ENCODE peak calls at places on chromosomes 2 and 18, in seven cellular contexts. Z is fibroblast of pulmonary artery, K is thoracic aorta, D is epithelial cell of esophagus, W is heart left ventricle, V is fibroblast of the aortic adventitia, H is lower lobe of right lung. S is an unnamed sample.

GRCh38 chr2:173311844-173312606 is 42.6 kb upstream of the CDCA7 start:
- DNase-seq in Z (no peak), K (no peak), D (no peak), W (no peak), V (no peak), H (no peak), S (no peak)

GRCh38 chr18:37391698-37392548 is 173.7 kb downstream of the CELF4 start:
- DNase-seq in Z (no peak), K (no peak), D (no peak), W (no peak), V (no peak), H (no peak), S (no peak)

GRCh38 chr2:101473911-101474751 is 781 bp downstream of the RFX8 start:
- DNase-seq in Z (peak; percentile 45), K (no peak), D (peak; percentile 16), W (peak; percentile 76), V (peak; percentile 42), H (peak; percentile 53), S (no peak)

GRCh38 chr2:28449489-28450395 is 46.1 kb upstream of the PLB1 start:
- DNase-seq in Z (peak; percentile 41), K (no peak), D (peak; percentile 81), W (no peak), V (peak; percentile 31), H (no peak), S (no peak)

GRCh38 chr18:59208602-59209001 is 11.4 kb upstream of the GRP start:
- DNase-seq in Z (no peak), K (no peak), D (peak; percentile 70), W (no peak), V (no peak), H (no peak), S (no peak)

GRCh38 chr2:231182500-231182899 is 15.9 kb upstream of the ARMC9 start:
- DNase-seq in Z (no peak), K (no peak), D (no peak), W (no peak), V (no peak), H (no peak), S (no peak)

GRCh38 chr18:22710628-22711380 is 222.3 kb upstream of the RBBP8 start:
- DNase-seq in Z (peak; percentile 66), K (peak; percentile 23), D (peak; percentile 88), W (peak; percentile 61), V (peak; percentile 71), H (no peak), S (no peak)

GRCh38 chr2:217215877-217216276 is 356.0 kb upstream of the TNP1 start:
- DNase-seq in Z (no peak), K (no peak), D (peak; percentile 47), W (no peak), V (no peak), H (no peak), S (no peak)

GRCh38 chr2:70685771-70686171 is 82.2 kb downstream of the ADD2 start:
- DNase-seq in Z (no peak), K (no peak), D (no peak), W (no peak), V (no peak), H (no peak), S (no peak)

GRCh38 chr2:115483631-115484030 is 1041.2 kb downstream of the DPP10 start:
- DNase-seq in Z (no peak), K (no peak), D (no peak), W (no peak), V (no peak), H (no peak), S (no peak)

GRCh38 chr2:137846993-137847392 is 117.3 kb upstream of the HNMT start:
- DNase-seq in Z (no peak), K (no peak), D (peak; percentile 73), W (no peak), V (no peak), H (no peak), S (no peak)

GRCh38 chr2:225355788-225356187 is 43.7 kb upstream of the NYAP2 start:
- DNase-seq in Z (no peak), K (no peak), D (no peak), W (no peak), V (no peak), H (no peak), S (no peak)

GRCh38 chr2:231198291-231199173 is at the start of gene ARMC9:
- DNase-seq in Z (peak; percentile 57), K (no peak), D (peak; percentile 78), W (peak; percentile 80), V (peak; percentile 51), H (peak; percentile 85), S (peak; percentile 36)

GRCh38 chr18:32011193-32011592 is 7.4 kb upstream of the RNF125 start:
- DNase-seq in Z (no peak), K (no peak), D (no peak), W (no peak), V (no peak), H (no peak), S (no peak)

GRCh38 chr2:99403084-99403483 is 65.9 kb downstream of the EIF5B start:
- DNase-seq in Z (no peak), K (no peak), D (peak; percentile 12), W (no peak), V (no peak), H (no peak), S (no peak)

GRCh38 chr2:64276417-64277095 is 132.3 kb upstream of the PELI1 start:
- DNase-seq in Z (peak; percentile 58), K (no peak), D (peak; percentile 68), W (no peak), V (peak; percentile 31), H (no peak), S (no peak)

GRCh38 chr2:48589170-48589767 is 28.4 kb upstream of the GTF2A1L start:
- DNase-seq in Z (peak; percentile 72), K (no peak), D (peak; percentile 40), W (peak; percentile 18), V (peak; percentile 70), H (no peak), S (no peak)

GRCh38 chr2:164896634-164897033 is 55.0 kb upstream of the COBLL1 start:
- DNase-seq in Z (peak; percentile 60), K (no peak), D (peak; percentile 86), W (no peak), V (peak; percentile 59), H (no peak), S (no peak)

GRCh38 chr2:158381205-158381604 is 75.3 kb downstream of the CCDC148 start:
- DNase-seq in Z (no peak), K (no peak), D (no peak), W (no peak), V (no peak), H (no peak), S (no peak)

GRCh38 chr2:20519309-20519708 is 72.4 kb downstream of the RHOB start:
- DNase-seq in Z (no peak), K (no peak), D (no peak), W (no peak), V (no peak), H (no peak), S (no peak)

GRCh38 chr18:56148373-56148772 is 490.0 kb downstream of the TXNL1 start:
- DNase-seq in Z (peak; percentile 35), K (no peak), D (peak; percentile 80), W (no peak), V (peak; percentile 77), H (no peak), S (no peak)

GRCh38 chr2:45849491-45850283 is 198.2 kb downstream of the PRKCE start:
- DNase-seq in Z (peak; percentile 66), K (no peak), D (peak; percentile 88), W (no peak), V (peak; percentile 88), H (no peak), S (no peak)

GRCh38 chr2:182586426-182586825 is 129.6 kb upstream of the DNAJC10 start:
- DNase-seq in Z (no peak), K (no peak), D (no peak), W (no peak), V (no peak), H (no peak), S (no peak)

DNA sequence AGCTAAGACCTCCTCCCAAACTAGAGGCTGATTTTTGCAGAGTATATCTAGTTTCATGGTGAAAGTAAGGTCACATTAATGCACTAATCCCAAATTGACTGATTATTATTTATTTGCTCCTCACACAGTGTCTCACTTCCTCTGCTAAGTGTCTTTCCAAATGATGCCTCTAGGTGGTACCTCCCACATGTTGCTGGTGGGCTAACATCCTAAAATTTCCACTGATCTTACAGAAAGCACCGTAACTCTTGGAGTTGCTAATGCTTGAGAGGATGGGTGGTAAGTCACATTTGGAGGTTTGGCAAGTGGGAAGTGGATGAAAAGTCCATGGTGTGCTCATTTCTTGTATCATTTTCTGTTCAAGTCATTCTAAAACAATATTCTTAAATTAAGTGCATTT is 428.7 kb upstream of the GYPC start:
- DNase-seq in Z (no peak), K (no peak), D (no peak), W (no peak), V (no peak), H (no peak), S (no peak)
- H3K4me3 ChIP-seq in Z (no peak overlapping the region), K (no peak overlapping the region), D (no peak overlapping the region), W (no peak overlapping the region), V (no peak overlapping the region), H (no peak overlapping the region), S (no peak overlapping the region)

GRCh38 chr2:10325278-10326145 is 22.8 kb downstream of the HPCAL1 start:
- DNase-seq in Z (no peak), K (no peak), D (no peak), W (no peak), V (no peak), H (no peak), S (no peak)
- TF ChIP-seq CTCF in Z (no peak), K (no peak), D (no peak), W (no peak), V (no peak), H (no peak), S (no peak)

GRCh38 chr2:145116834-145117233 is 596.9 kb upstream of the ZEB2 start:
- DNase-seq in Z (no peak), K (no peak), D (no peak), W (no peak), V (no peak), H (no peak), S (no peak)
- H3K4me3 ChIP-seq in Z (no peak overlapping the region), K (no peak overlapping the region), D (no peak overlapping the region), W (no peak overlapping the region), V (no peak overlapping the region), H (no peak overlapping the region), S (no peak overlapping the region)

GRCh38 chr2:37029758-37030157 is 54.4 kb downstream of the HEATR5B start:
- DNase-seq in Z (no peak), K (no peak), D (no peak), W (no peak), V (no peak), H (no peak), S (no peak)

GRCh38 chr2:37020887-37021796 is 54.8 kb upstream of the STRN start:
- DNase-seq in Z (peak; percentile 45), K (no peak), D (no peak), W (no peak), V (peak; percentile 66), H (no peak), S (no peak)

GRCh38 chr2:37020212-37020886 is 54.0 kb upstream of the STRN start:
- DNase-seq in Z (peak; percentile 86), K (peak; percentile 52), D (no peak), W (peak; percentile 88), V (peak; percentile 94), H (peak; percentile 67), S (no peak)

GRCh38 chr2:37026050-37026449 is 58.1 kb downstream of the HEATR5B start:
- DNase-seq in Z (peak; percentile 11), K (no peak), D (peak; percentile 2), W (no peak), V (no peak), H (no peak), S (no peak)
- TF ChIP-seq CTCF in Z (no peak), K (no peak), D (no peak), W (no peak), V (no peak), H (no peak), S (peak; percentile 28)